ENCODE peak calls at places on chromosomes 3 and 15, in five cellular contexts. A is body of pancreas, S is kidney, W is lung, K is cardiac muscle cell. O is an unnamed sample. For H3K9me3, the result is how much of the 10 kb centered on the place peaks cover.

GRCh38 chr3:125165189-125165947 is 47.2 kb downstream of the SLC12A8 start:
- DNase-seq in A (no peak), S (no peak), W (no peak), K (peak), O (peak)

GRCh38 chr15:100125627-100126231 is 216.0 kb downstream of the ADAMTS17 start:
- DNase-seq in A (peak), S (peak), W (peak), K (peak), O (no peak)

GRCh38 chr15:52877255-52877654 is 87.1 kb upstream of the ONECUT1 start:
- DNase-seq in A (no peak), S (no peak), W (no peak), K (no peak), O (no peak)

GRCh38 chr3:124636101-124636862 is 94.0 kb upstream of the UMPS start:
- DNase-seq in A (no peak), S (no peak), W (no peak), K (no peak), O (no peak)

GRCh38 chr3:111807826-111808225 is 51.2 kb upstream of the PHLDB2 start:
- DNase-seq in A (no peak), S (no peak), W (no peak), K (no peak), O (no peak)

GRCh38 chr15:52737720-52738119 is 52.4 kb downstream of the ONECUT1 start:
- DNase-seq in A (no peak), S (no peak), W (no peak), K (no peak), O (no peak)

GRCh38 chr3:71580636-71581215 is 2.8 kb downstream of the FOXP1 start:
- DNase-seq in A (no peak), S (no peak), W (peak), K (no peak), O (no peak)

GRCh38 chr3:11690863-11691833 is 47.4 kb upstream of the VGLL4 start:
- DNase-seq in A (no peak), S (no peak), W (no peak), K (peak), O (no peak)

GRCh38 chr3:194386610-194387009 is 12.5 kb downstream of the GP5 start:
- DNase-seq in A (peak), S (no peak), W (no peak), K (no peak), O (no peak)

GRCh38 chr15:80015156-80015555 is 44.2 kb upstream of the BCL2A1 start:
- DNase-seq in A (no peak), S (no peak), W (no peak), K (peak), O (no peak)

GRCh38 chr15:95170587-95171380 is 939.4 kb downstream of the MCTP2 start:
- DNase-seq in A (no peak), S (no peak), W (no peak), K (peak), O (no peak)

GRCh38 chr3:127026036-127026435 is 43.1 kb downstream of the PLXNA1 start:
- DNase-seq in A (no peak), S (no peak), W (no peak), K (no peak), O (no peak)

GRCh38 chr15:66829551-66830131 is 127.6 kb downstream of the SMAD6 start:
- DNase-seq in A (no peak), S (peak), W (no peak), K (no peak), O (no peak)

GRCh38 chr3:196585044-196585757 is 16.7 kb downstream of the FBXO45 start:
- DNase-seq in A (no peak), S (no peak), W (no peak), K (no peak), O (no peak)

GRCh38 chr3:147404800-147405551 is 1.4 kb downstream of the ZIC4 start:
- DNase-seq in A (no peak), S (no peak), W (no peak), K (no peak), O (no peak)

DNA sequence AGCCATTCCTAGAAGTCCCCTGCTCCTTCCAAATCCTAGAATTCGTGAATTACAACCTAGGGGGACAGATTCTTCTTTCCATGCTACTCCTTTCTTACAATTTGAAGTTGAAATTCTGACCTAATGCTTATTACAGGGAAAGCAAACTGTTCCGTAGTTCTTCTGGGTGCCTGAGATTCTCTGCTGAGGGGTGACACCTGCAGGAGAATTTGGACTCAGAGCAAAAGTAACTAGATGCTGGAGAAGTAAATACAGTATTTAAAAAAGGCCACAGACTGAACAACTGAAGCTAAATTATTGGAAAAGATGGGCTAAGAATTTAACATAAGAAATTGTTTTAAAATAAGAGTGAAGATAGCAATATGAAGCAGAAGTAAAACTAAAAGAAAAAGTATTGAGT is 37.9 kb downstream of the ACAD9 start:
- DNase-seq in A (no peak), S (no peak), W (no peak), K (peak), O (no peak)
- TF ChIP-seq CTCF in A (no peak), S (peak), W (no peak), K (no peak), O (no peak)

GRCh38 chr3:187139895-187140253 is 578 bp upstream of the RPL39L start:
- DNase-seq in A (no peak), S (no peak), W (no peak), K (no peak), O (no peak)
- H3K9me3 ChIP-seq in A (under half), S (under half), W (under half), K (under half), O (under half)

GRCh38 chr15:64348455-64348854 is 7.5 kb downstream of the CSNK1G1 start:
- DNase-seq in A (no peak), S (no peak), W (no peak), K (peak), O (no peak)
- H3K4me3 ChIP-seq in A (no peak), S (no peak), W (no peak), K (no peak), O (no peak)

GRCh38 chr3:9732753-9733115 is 1.2 kb downstream of the BRPF1 start:
- DNase-seq in A (no peak), S (no peak), W (no peak), K (no peak), O (no peak)
- TF ChIP-seq CTCF in A (no peak), S (no peak), W (no peak), K (no peak), O (no peak)

GRCh38 chr3:93961489-93961888 is 12.2 kb downstream of the PROS1 start:
- DNase-seq in A (no peak), S (no peak), W (no peak), K (no peak), O (no peak)

GRCh38 chr3:93961026-93961425 is 12.7 kb downstream of the PROS1 start:
- DNase-seq in A (no peak), S (no peak), W (no peak), K (no peak), O (no peak)

GRCh38 chr3:93962798-93963197 is 10.9 kb downstream of the PROS1 start:
- DNase-seq in A (no peak), S (no peak), W (no peak), K (no peak), O (no peak)
- H3K9me3 ChIP-seq in A (under half), S (under half), W (under half), K (under half), O (under half)

DNA sequence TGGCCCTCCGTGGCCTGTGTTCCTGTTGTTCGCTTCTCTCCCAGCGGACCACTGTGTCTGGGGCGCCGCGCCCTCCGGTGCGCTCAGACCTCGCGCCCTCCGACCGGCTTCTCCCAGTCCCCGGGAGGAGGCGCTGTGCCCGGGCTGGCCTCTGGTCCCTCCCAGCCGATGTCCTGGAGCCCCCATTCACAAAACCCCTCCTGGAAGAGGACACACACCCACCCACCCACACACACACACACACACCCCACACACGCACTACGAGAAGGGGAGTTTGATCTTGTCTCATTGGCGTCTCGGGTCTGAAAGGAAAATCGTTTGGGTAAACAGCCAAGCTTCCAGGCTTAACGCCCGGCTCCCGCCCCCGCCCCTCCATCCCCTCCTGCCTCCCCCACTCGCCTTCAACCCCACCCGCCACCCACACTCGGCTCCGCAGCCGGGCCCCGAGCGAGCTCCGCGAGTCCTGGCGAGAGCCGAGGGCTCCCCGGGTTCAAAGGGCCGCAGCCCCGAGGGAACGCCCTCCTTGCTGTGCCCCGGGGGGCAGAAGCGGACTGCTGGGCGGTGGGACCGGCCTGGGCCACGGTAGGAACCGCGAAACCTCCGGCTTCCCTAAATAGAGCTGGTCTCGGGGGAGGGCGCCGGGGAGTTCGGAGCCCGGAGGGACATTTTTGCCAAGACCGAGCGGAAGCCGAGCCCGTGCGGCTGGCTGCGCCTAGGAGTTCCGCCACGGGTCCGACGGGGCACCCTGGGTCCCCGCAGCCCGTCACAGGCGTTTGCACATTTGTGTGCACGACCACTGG is 23.6 kb downstream of the NR2F2 start:
- DNase-seq in A (no peak), S (peak), W (no peak), K (peak), O (no peak)
- H3K4me3 ChIP-seq in A (peak), S (peak), W (peak), K (peak), O (no peak)

DNA sequence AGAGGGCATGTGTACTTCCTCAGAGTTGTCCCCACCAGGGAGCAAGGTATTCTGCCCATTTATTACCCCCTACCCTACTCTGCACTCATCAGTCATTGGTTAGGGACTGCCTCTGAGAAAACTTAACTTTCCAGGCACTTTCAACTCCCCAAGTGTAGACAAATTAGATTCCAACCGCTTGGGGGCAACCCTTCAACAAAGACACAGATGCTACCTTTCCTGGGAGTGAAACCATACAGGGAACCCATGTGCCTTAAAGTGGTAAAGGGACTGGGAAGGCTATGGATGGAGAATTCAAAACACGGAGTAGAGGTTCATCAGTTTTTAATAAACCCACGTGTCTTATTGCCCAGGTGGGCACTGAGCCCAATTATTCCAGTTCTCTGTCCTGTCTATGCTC is 19.4 kb upstream of the UBE2E2 start:
- DNase-seq in A (peak), S (no peak), W (peak), K (peak), O (peak)
- TF ChIP-seq CTCF in A (peak), S (peak), W (no peak), K (peak), O (peak)

DNA sequence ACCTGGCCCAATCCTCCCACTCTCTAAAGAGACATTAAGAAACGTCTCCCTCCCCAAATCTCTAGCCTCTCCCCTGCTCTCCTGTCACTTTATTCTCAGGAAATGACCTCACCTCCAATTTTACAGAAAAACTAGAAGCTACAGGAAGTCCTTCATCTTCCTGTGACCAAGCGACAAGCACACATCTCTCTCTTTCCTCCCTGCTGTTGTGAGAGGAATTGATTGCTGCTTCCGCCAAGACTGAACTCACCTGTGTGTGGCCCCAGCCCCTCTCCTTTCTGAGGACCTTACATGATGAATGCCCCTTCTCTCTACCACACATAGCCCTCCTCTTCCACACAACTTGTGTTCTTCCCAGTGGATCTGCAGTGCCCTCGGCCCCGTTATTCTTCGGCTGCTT is 18.2 kb downstream of the DNAJB8 start:
- DNase-seq in A (no peak), S (no peak), W (no peak), K (no peak), O (no peak)
- H3K9me3 ChIP-seq in A (under half), S (under half), W (under half), K (under half), O (under half)